ENCODE peak calls at places on chromosomes 5 and 9, in seven cellular contexts. One of them, this sample, is unnamed. For H3K4me1, the result is how much of the 10 kb centered on the place peaks cover.

GRCh38 chr9:21688108-21689102 is 114.0 kb upstream of the MTAP start:
- DNase-seq in A549: peak
- DNase-seq in neural progenitor cell: no peak
- DNase-seq in colonic mucosa: no peak
- DNase-seq in fibroblast of lung: peak
- DNase-seq in testis: no peak
- DNase-seq in heart right ventricle: no peak
- DNase-seq in this sample: no peak

GRCh38 chr5:169914766-169915165 is 65.5 kb downstream of the INSYN2B start:
- DNase-seq in A549: no peak
- DNase-seq in neural progenitor cell: peak
- DNase-seq in colonic mucosa: no peak
- DNase-seq in fibroblast of lung: peak
- DNase-seq in testis: peak
- DNase-seq in heart right ventricle: no peak
- DNase-seq in this sample: no peak

GRCh38 chr5:109701779-109702178 is 12.1 kb downstream of the MAN2A1 start:
- DNase-seq in A549: no peak
- DNase-seq in neural progenitor cell: no peak
- DNase-seq in colonic mucosa: no peak
- DNase-seq in fibroblast of lung: no peak
- DNase-seq in testis: no peak
- DNase-seq in heart right ventricle: no peak
- DNase-seq in this sample: no peak

GRCh38 chr5:90855296-90855990 is 296.8 kb downstream of the ADGRV1 start:
- DNase-seq in A549: no peak
- DNase-seq in neural progenitor cell: no peak
- DNase-seq in colonic mucosa: no peak
- DNase-seq in fibroblast of lung: no peak
- DNase-seq in testis: no peak
- DNase-seq in heart right ventricle: no peak
- DNase-seq in this sample: no peak

GRCh38 chr9:131500377-131500776 is 2.3 kb upstream of the POMT1 start:
- DNase-seq in A549: no peak
- DNase-seq in neural progenitor cell: no peak
- DNase-seq in colonic mucosa: no peak
- DNase-seq in fibroblast of lung: no peak
- DNase-seq in testis: no peak
- DNase-seq in heart right ventricle: no peak
- DNase-seq in this sample: no peak

GRCh38 chr9:133553978-133554713 is 19.6 kb downstream of the ADAMTSL2 start:
- DNase-seq in A549: no peak
- DNase-seq in neural progenitor cell: peak
- DNase-seq in colonic mucosa: no peak
- DNase-seq in fibroblast of lung: no peak
- DNase-seq in testis: no peak
- DNase-seq in heart right ventricle: no peak
- DNase-seq in this sample: no peak

GRCh38 chr5:16437974-16438373 is 27.6 kb downstream of the ZNF622 start:
- DNase-seq in A549: peak
- DNase-seq in neural progenitor cell: no peak
- DNase-seq in colonic mucosa: no peak
- DNase-seq in fibroblast of lung: no peak
- DNase-seq in testis: no peak
- DNase-seq in heart right ventricle: no peak
- DNase-seq in this sample: no peak

GRCh38 chr9:121681404-121681803 is 30.0 kb downstream of the DAB2IP start:
- DNase-seq in A549: no peak
- DNase-seq in neural progenitor cell: no peak
- DNase-seq in colonic mucosa: no peak
- DNase-seq in fibroblast of lung: no peak
- DNase-seq in testis: no peak
- DNase-seq in heart right ventricle: no peak
- DNase-seq in this sample: no peak

GRCh38 chr5:107571621-107572489 is 98.9 kb downstream of the EFNA5 start:
- DNase-seq in A549: peak
- DNase-seq in neural progenitor cell: peak
- DNase-seq in colonic mucosa: peak
- DNase-seq in fibroblast of lung: peak
- DNase-seq in testis: peak
- DNase-seq in heart right ventricle: peak
- DNase-seq in this sample: peak

GRCh38 chr9:127170049-127170448 is 47.6 kb upstream of the ANGPTL2 start:
- DNase-seq in A549: no peak
- DNase-seq in neural progenitor cell: no peak
- DNase-seq in colonic mucosa: no peak
- DNase-seq in fibroblast of lung: no peak
- DNase-seq in testis: peak
- DNase-seq in heart right ventricle: no peak
- DNase-seq in this sample: no peak
- H3K4me1 ChIP-seq in A549: under half
- H3K4me1 ChIP-seq in neural progenitor cell: under half
- H3K4me1 ChIP-seq in colonic mucosa: under half
- H3K4me1 ChIP-seq in fibroblast of lung: under half
- H3K4me1 ChIP-seq in testis: under half
- H3K4me1 ChIP-seq in heart right ventricle: under half
- H3K4me1 ChIP-seq in this sample: under half

GRCh38 chr9:2119490-2120046 is 104.4 kb downstream of the SMARCA2 start:
- DNase-seq in A549: no peak
- DNase-seq in neural progenitor cell: no peak
- DNase-seq in colonic mucosa: no peak
- DNase-seq in fibroblast of lung: no peak
- DNase-seq in testis: no peak
- DNase-seq in heart right ventricle: no peak
- DNase-seq in this sample: no peak

GRCh38 chr9:2120926-2121689 is 106.0 kb downstream of the SMARCA2 start:
- DNase-seq in A549: no peak
- DNase-seq in neural progenitor cell: no peak
- DNase-seq in colonic mucosa: no peak
- DNase-seq in fibroblast of lung: peak
- DNase-seq in testis: no peak
- DNase-seq in heart right ventricle: no peak
- DNase-seq in this sample: no peak

GRCh38 chr9:2117527-2117926 is 102.4 kb downstream of the SMARCA2 start:
- DNase-seq in A549: no peak
- DNase-seq in neural progenitor cell: no peak
- DNase-seq in colonic mucosa: no peak
- DNase-seq in fibroblast of lung: no peak
- DNase-seq in testis: no peak
- DNase-seq in heart right ventricle: no peak
- DNase-seq in this sample: no peak

DNA sequence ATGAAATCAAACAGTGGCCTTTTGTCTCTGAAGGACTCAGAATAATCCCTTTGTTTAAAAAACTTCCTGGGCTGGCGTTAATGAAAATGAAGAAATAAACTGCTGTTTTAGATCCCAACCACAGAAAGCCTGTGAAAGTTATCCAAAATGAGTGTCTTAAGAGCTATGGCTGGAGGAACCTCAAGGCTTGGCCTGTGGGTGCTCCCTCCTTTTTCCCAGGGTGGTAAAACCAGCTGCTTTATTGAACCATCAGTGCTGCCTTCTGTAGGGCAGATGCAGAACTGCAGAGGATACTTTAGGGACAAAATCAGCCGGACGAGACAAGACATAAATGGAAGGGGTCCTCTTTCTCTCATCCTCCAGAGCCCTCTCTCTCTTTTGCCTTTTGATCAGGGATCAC is 100.9 kb downstream of the SMARCA2 start:
- DNase-seq in A549: peak
- DNase-seq in neural progenitor cell: peak
- DNase-seq in colonic mucosa: no peak
- DNase-seq in fibroblast of lung: no peak
- DNase-seq in testis: peak
- DNase-seq in heart right ventricle: no peak
- DNase-seq in this sample: no peak
- TF ChIP-seq CTCF in A549: peak
- TF ChIP-seq CTCF in neural progenitor cell: peak
- TF ChIP-seq CTCF in colonic mucosa: no peak
- TF ChIP-seq CTCF in fibroblast of lung: peak
- TF ChIP-seq CTCF in testis: peak
- TF ChIP-seq CTCF in heart right ventricle: peak
- TF ChIP-seq CTCF in this sample: peak

DNA sequence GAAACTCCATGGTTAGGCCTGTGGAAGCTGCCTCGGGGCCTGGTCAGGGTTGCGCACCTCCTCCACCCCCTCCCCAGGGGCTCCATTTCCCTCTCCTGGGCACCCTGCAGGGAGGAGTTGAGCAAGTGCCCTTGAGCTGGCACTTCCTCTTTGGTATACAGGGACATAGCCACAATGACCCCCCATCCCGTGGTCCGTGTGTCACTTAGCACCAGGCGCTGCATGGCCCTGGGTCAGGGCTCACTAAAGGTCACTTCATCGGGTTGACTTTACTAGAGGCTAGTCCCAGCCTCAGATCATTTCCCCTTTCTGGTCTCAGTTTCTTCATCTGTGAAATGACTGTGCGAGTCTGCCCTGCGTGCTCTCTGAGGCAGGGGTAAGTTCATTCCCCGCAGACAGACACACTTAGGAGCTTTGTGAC is 16.1 kb downstream of the CXXC5 start:
- DNase-seq in A549: no peak
- DNase-seq in neural progenitor cell: no peak
- DNase-seq in colonic mucosa: no peak
- DNase-seq in fibroblast of lung: no peak
- DNase-seq in testis: peak
- DNase-seq in heart right ventricle: no peak
- DNase-seq in this sample: no peak
- H3K4me1 ChIP-seq in A549: half or more
- H3K4me1 ChIP-seq in neural progenitor cell: under half
- H3K4me1 ChIP-seq in colonic mucosa: under half
- H3K4me1 ChIP-seq in fibroblast of lung: under half
- H3K4me1 ChIP-seq in testis: half or more
- H3K4me1 ChIP-seq in heart right ventricle: half or more
- H3K4me1 ChIP-seq in this sample: half or more

GRCh38 chr9:36704148-36704547 is 131.5 kb downstream of the MELK start:
- DNase-seq in A549: no peak
- DNase-seq in neural progenitor cell: no peak
- DNase-seq in colonic mucosa: no peak
- DNase-seq in fibroblast of lung: no peak
- DNase-seq in testis: no peak
- DNase-seq in heart right ventricle: no peak
- DNase-seq in this sample: no peak
- TF ChIP-seq CTCF in A549: no peak
- TF ChIP-seq CTCF in neural progenitor cell: no peak
- TF ChIP-seq CTCF in colonic mucosa: no peak
- TF ChIP-seq CTCF in fibroblast of lung: no peak
- TF ChIP-seq CTCF in testis: no peak
- TF ChIP-seq CTCF in heart right ventricle: no peak
- TF ChIP-seq CTCF in this sample: no peak